ENCODE peak calls at places on chromosomes 13 and 19, in seven cellular contexts. One of them, this sample, is unnamed.

GRCh38 chr13:48411281-48412099 is 1.4 kb downstream of the LPAR6 start:
- DNase-seq in Panc1: no peak
- DNase-seq in stomach: no peak
- DNase-seq in HCT116: no peak
- DNase-seq in CD8-positive, alpha-beta T cell: peak; percentile 15
- DNase-seq in IMR-90: peak; percentile 21
- DNase-seq in testis: no peak
- DNase-seq in this sample: no peak

GRCh38 chr13:30457306-30457891 is 8.3 kb downstream of the HMGB1 start:
- DNase-seq in Panc1: no peak
- DNase-seq in stomach: no peak
- DNase-seq in HCT116: no peak
- DNase-seq in CD8-positive, alpha-beta T cell: no peak
- DNase-seq in IMR-90: no peak
- DNase-seq in testis: no peak
- DNase-seq in this sample: no peak

GRCh38 chr13:99033814-99034213 is 56.0 kb upstream of the DOCK9 start:
- DNase-seq in Panc1: no peak
- DNase-seq in stomach: no peak
- DNase-seq in HCT116: no peak
- DNase-seq in CD8-positive, alpha-beta T cell: no peak
- DNase-seq in IMR-90: peak; percentile 28
- DNase-seq in testis: no peak
- DNase-seq in this sample: no peak

GRCh38 chr19:12544401-12544876 is 6.8 kb downstream of the ZNF564 start:
- DNase-seq in Panc1: no peak
- DNase-seq in stomach: no peak
- DNase-seq in HCT116: no peak
- DNase-seq in CD8-positive, alpha-beta T cell: no peak
- DNase-seq in IMR-90: peak; percentile 19
- DNase-seq in testis: no peak
- DNase-seq in this sample: no peak

GRCh38 chr13:74839656-74840055 is 642.3 kb downstream of the TBC1D4 start:
- DNase-seq in Panc1: no peak
- DNase-seq in stomach: no peak
- DNase-seq in HCT116: no peak
- DNase-seq in CD8-positive, alpha-beta T cell: no peak
- DNase-seq in IMR-90: peak; percentile 13
- DNase-seq in testis: no peak
- DNase-seq in this sample: no peak

GRCh38 chr19:23002690-23003422 is at the start of gene ZNF728:
- DNase-seq in Panc1: no peak
- DNase-seq in stomach: no peak
- DNase-seq in HCT116: no peak
- DNase-seq in CD8-positive, alpha-beta T cell: no peak
- DNase-seq in IMR-90: no peak
- DNase-seq in testis: peak; percentile 98
- DNase-seq in this sample: peak; percentile 22

GRCh38 chr19:7870571-7871279 is 3.5 kb downstream of the PRR36 start:
- DNase-seq in Panc1: peak; percentile 71
- DNase-seq in stomach: peak; percentile 60
- DNase-seq in HCT116: peak; percentile 95
- DNase-seq in CD8-positive, alpha-beta T cell: no peak
- DNase-seq in IMR-90: no peak
- DNase-seq in testis: peak; percentile 51
- DNase-seq in this sample: peak; percentile 81

GRCh38 chr19:41441321-41441945 is 1.5 kb upstream of the ERICH4 start:
- DNase-seq in Panc1: no peak
- DNase-seq in stomach: no peak
- DNase-seq in HCT116: no peak
- DNase-seq in CD8-positive, alpha-beta T cell: no peak
- DNase-seq in IMR-90: no peak
- DNase-seq in testis: peak; percentile 12
- DNase-seq in this sample: no peak

GRCh38 chr19:38055655-38056521 is 148.9 kb downstream of the SIPA1L3 start:
- DNase-seq in Panc1: no peak
- DNase-seq in stomach: no peak
- DNase-seq in HCT116: no peak
- DNase-seq in CD8-positive, alpha-beta T cell: no peak
- DNase-seq in IMR-90: no peak
- DNase-seq in testis: no peak
- DNase-seq in this sample: no peak

GRCh38 chr19:5897189-5897969 is 6.2 kb downstream of the NDUFA11 start:
- DNase-seq in Panc1: no peak
- DNase-seq in stomach: no peak
- DNase-seq in HCT116: no peak
- DNase-seq in CD8-positive, alpha-beta T cell: no peak
- DNase-seq in IMR-90: no peak
- DNase-seq in testis: no peak
- DNase-seq in this sample: no peak

GRCh38 chr13:110593430-110594130 is 21.8 kb upstream of the NAXD start:
- DNase-seq in Panc1: no peak
- DNase-seq in stomach: no peak
- DNase-seq in HCT116: peak; percentile 50
- DNase-seq in CD8-positive, alpha-beta T cell: no peak
- DNase-seq in IMR-90: peak; percentile 57
- DNase-seq in testis: no peak
- DNase-seq in this sample: peak; percentile 36

GRCh38 chr13:45280751-45281634 is 60.0 kb downstream of the TPT1 start:
- DNase-seq in Panc1: peak; percentile 46
- DNase-seq in stomach: peak; percentile 73
- DNase-seq in HCT116: peak; percentile 79
- DNase-seq in CD8-positive, alpha-beta T cell: peak; percentile 20
- DNase-seq in IMR-90: peak; percentile 78
- DNase-seq in testis: peak; percentile 80
- DNase-seq in this sample: peak; percentile 71

GRCh38 chr13:109781384-109782065 is 4.9 kb downstream of the IRS2 start:
- DNase-seq in Panc1: no peak
- DNase-seq in stomach: peak; percentile 47
- DNase-seq in HCT116: no peak
- DNase-seq in CD8-positive, alpha-beta T cell: no peak
- DNase-seq in IMR-90: no peak
- DNase-seq in testis: peak; percentile 66
- DNase-seq in this sample: no peak

GRCh38 chr19:5083547-5083965 is 114.6 kb downstream of the KDM4B start:
- DNase-seq in Panc1: no peak
- DNase-seq in stomach: no peak
- DNase-seq in HCT116: no peak
- DNase-seq in CD8-positive, alpha-beta T cell: no peak
- DNase-seq in IMR-90: no peak
- DNase-seq in testis: no peak
- DNase-seq in this sample: no peak

GRCh38 chr13:60944863-60945262 is 470.8 kb downstream of the PCDH20 start:
- DNase-seq in Panc1: no peak
- DNase-seq in stomach: no peak
- DNase-seq in HCT116: no peak
- DNase-seq in CD8-positive, alpha-beta T cell: no peak
- DNase-seq in IMR-90: no peak
- DNase-seq in testis: no peak
- DNase-seq in this sample: no peak

GRCh38 chr19:8575467-8575997 is 1.7 kb downstream of the MYO1F start:
- DNase-seq in Panc1: no peak
- DNase-seq in stomach: no peak
- DNase-seq in HCT116: no peak
- DNase-seq in CD8-positive, alpha-beta T cell: peak; percentile 54
- DNase-seq in IMR-90: peak; percentile 35
- DNase-seq in testis: no peak
- DNase-seq in this sample: no peak

GRCh38 chr13:101523732-101524131 is 71.3 kb downstream of the ITGBL1 start:
- DNase-seq in Panc1: no peak
- DNase-seq in stomach: no peak
- DNase-seq in HCT116: no peak
- DNase-seq in CD8-positive, alpha-beta T cell: no peak
- DNase-seq in IMR-90: peak; percentile 84
- DNase-seq in testis: no peak
- DNase-seq in this sample: no peak

GRCh38 chr13:30142502-30143211 is 164.7 kb downstream of the KATNAL1 start:
- DNase-seq in Panc1: no peak
- DNase-seq in stomach: no peak
- DNase-seq in HCT116: peak; percentile 21
- DNase-seq in CD8-positive, alpha-beta T cell: no peak
- DNase-seq in IMR-90: peak; percentile 99
- DNase-seq in testis: peak; percentile 22
- DNase-seq in this sample: peak; percentile 55

GRCh38 chr13:86572115-86572514 is 772.9 kb upstream of the SLITRK6 start:
- DNase-seq in Panc1: no peak
- DNase-seq in stomach: no peak
- DNase-seq in HCT116: peak; percentile 24
- DNase-seq in CD8-positive, alpha-beta T cell: no peak
- DNase-seq in IMR-90: peak; percentile 80
- DNase-seq in testis: no peak
- DNase-seq in this sample: no peak

GRCh38 chr19:31626941-31627340 is 277.7 kb upstream of the TSHZ3 start:
- DNase-seq in Panc1: no peak
- DNase-seq in stomach: no peak
- DNase-seq in HCT116: no peak
- DNase-seq in CD8-positive, alpha-beta T cell: no peak
- DNase-seq in IMR-90: no peak
- DNase-seq in testis: no peak
- DNase-seq in this sample: no peak

GRCh38 chr19:2977686-2978466 is 512 bp downstream of the TLE6 start:
- DNase-seq in Panc1: no peak
- DNase-seq in stomach: no peak
- DNase-seq in HCT116: no peak
- DNase-seq in CD8-positive, alpha-beta T cell: no peak
- DNase-seq in IMR-90: no peak
- DNase-seq in testis: no peak
- DNase-seq in this sample: peak; percentile 55

GRCh38 chr13:40101708-40102359 is 446.4 kb downstream of the COG6 start:
- DNase-seq in Panc1: no peak
- DNase-seq in stomach: no peak
- DNase-seq in HCT116: no peak
- DNase-seq in CD8-positive, alpha-beta T cell: no peak
- DNase-seq in IMR-90: no peak
- DNase-seq in testis: no peak
- DNase-seq in this sample: no peak

GRCh38 chr19:13823256-13823655 is 28.0 kb downstream of the ZSWIM4 start:
- DNase-seq in Panc1: no peak
- DNase-seq in stomach: no peak
- DNase-seq in HCT116: no peak
- DNase-seq in CD8-positive, alpha-beta T cell: no peak
- DNase-seq in IMR-90: no peak
- DNase-seq in testis: no peak
- DNase-seq in this sample: no peak

DNA sequence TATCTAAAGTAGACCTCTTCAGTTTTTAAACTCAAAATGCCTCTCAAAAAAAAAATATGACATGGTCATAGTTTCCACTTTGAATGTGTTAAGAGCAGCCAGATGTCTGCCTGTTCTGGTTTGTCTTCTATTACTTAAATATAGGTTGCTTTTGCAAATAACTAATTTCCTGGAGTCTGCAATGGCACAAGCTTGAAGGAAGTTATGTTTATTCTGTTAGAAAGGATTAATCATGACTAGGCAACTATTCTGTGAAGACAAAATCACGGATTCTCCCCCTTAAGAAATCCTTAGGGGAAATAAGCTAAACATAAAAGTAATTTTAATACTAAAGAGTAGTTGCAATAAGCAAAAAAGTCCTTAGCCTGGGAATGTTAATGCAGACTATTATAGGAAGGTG is 26.3 kb downstream of the SKA3 start:
- DNase-seq in Panc1: no peak
- DNase-seq in stomach: no peak
- DNase-seq in HCT116: no peak
- DNase-seq in CD8-positive, alpha-beta T cell: no peak
- DNase-seq in IMR-90: no peak
- DNase-seq in testis: no peak
- DNase-seq in this sample: no peak
- H3K36me3 ChIP-seq in Panc1: peaks cover 11% of the 10 kb centered on the region
- H3K36me3 ChIP-seq in stomach: peaks cover 36% of the 10 kb centered on the region
- H3K36me3 ChIP-seq in HCT116: peaks cover 21% of the 10 kb centered on the region
- H3K36me3 ChIP-seq in CD8-positive, alpha-beta T cell: peaks cover 18% of the 10 kb centered on the region
- H3K36me3 ChIP-seq in IMR-90: peaks cover 15% of the 10 kb centered on the region
- H3K36me3 ChIP-seq in testis: no peaks in the 10 kb centered on the region
- H3K36me3 ChIP-seq in this sample: peaks cover 27% of the 10 kb centered on the region

GRCh38 chr19:994516-994915 is 5.7 kb upstream of the GRIN3B start:
- DNase-seq in Panc1: no peak
- DNase-seq in stomach: no peak
- DNase-seq in HCT116: no peak
- DNase-seq in CD8-positive, alpha-beta T cell: no peak
- DNase-seq in IMR-90: no peak
- DNase-seq in testis: no peak
- DNase-seq in this sample: no peak

GRCh38 chr19:992670-993055 is 7.6 kb upstream of the GRIN3B start:
- DNase-seq in Panc1: no peak
- DNase-seq in stomach: no peak
- DNase-seq in HCT116: no peak
- DNase-seq in CD8-positive, alpha-beta T cell: no peak
- DNase-seq in IMR-90: no peak
- DNase-seq in testis: no peak
- DNase-seq in this sample: no peak

GRCh38 chr19:993361-993830 is 6.8 kb upstream of the GRIN3B start:
- DNase-seq in Panc1: no peak
- DNase-seq in stomach: no peak
- DNase-seq in HCT116: no peak
- DNase-seq in CD8-positive, alpha-beta T cell: no peak
- DNase-seq in IMR-90: no peak
- DNase-seq in testis: no peak
- DNase-seq in this sample: no peak

GRCh38 chr19:995051-995827 is 5.0 kb upstream of the GRIN3B start:
- DNase-seq in Panc1: no peak
- DNase-seq in stomach: no peak
- DNase-seq in HCT116: no peak
- DNase-seq in CD8-positive, alpha-beta T cell: no peak
- DNase-seq in IMR-90: no peak
- DNase-seq in testis: no peak
- DNase-seq in this sample: no peak

GRCh38 chr19:993831-994393 is 6.3 kb upstream of the GRIN3B start:
- DNase-seq in Panc1: no peak
- DNase-seq in stomach: no peak
- DNase-seq in HCT116: no peak
- DNase-seq in CD8-positive, alpha-beta T cell: no peak
- DNase-seq in IMR-90: no peak
- DNase-seq in testis: no peak
- DNase-seq in this sample: no peak
- H3K36me3 ChIP-seq in Panc1: no peaks in the 10 kb centered on the region
- H3K36me3 ChIP-seq in stomach: peaks cover 55% of the 10 kb centered on the region
- H3K36me3 ChIP-seq in HCT116: peaks cover 43% of the 10 kb centered on the region
- H3K36me3 ChIP-seq in CD8-positive, alpha-beta T cell: no peaks in the 10 kb centered on the region
- H3K36me3 ChIP-seq in IMR-90: peaks cover 34% of the 10 kb centered on the region
- H3K36me3 ChIP-seq in testis: no peaks in the 10 kb centered on the region
- H3K36me3 ChIP-seq in this sample: peaks cover 38% of the 10 kb centered on the region

GRCh38 chr19:19040417-19040816 is 7.0 kb downstream of the ARMC6 start:
- DNase-seq in Panc1: no peak
- DNase-seq in stomach: peak; percentile 85
- DNase-seq in HCT116: no peak
- DNase-seq in CD8-positive, alpha-beta T cell: no peak
- DNase-seq in IMR-90: peak; percentile 91
- DNase-seq in testis: peak; percentile 68
- DNase-seq in this sample: no peak
- H3K36me3 ChIP-seq in Panc1: no peaks in the 10 kb centered on the region
- H3K36me3 ChIP-seq in stomach: peaks cover 39% of the 10 kb centered on the region
- H3K36me3 ChIP-seq in HCT116: peaks cover 39% of the 10 kb centered on the region
- H3K36me3 ChIP-seq in CD8-positive, alpha-beta T cell: peaks cover 9% of the 10 kb centered on the region
- H3K36me3 ChIP-seq in IMR-90: peaks cover 13% of the 10 kb centered on the region
- H3K36me3 ChIP-seq in testis: no peaks in the 10 kb centered on the region
- H3K36me3 ChIP-seq in this sample: peaks cover 66% of the 10 kb centered on the region

DNA sequence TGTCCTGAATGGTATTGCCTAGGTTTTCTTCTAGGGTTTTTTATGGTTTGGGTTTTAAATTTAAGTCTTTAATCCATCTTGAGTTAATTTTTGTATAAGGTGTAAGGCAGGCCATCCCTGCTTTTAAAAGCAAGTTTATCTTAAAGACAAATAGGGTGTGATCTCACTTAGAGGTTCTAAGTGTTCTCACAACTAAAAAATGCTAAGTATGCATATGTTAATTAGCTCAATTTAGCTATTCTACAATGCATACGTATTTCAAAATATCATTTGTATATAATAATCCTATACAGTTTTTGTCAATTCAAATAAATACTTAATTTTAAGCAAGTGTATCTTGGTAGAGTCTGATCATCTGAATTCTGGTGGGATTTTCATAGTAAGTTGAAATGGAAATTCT is 50.4 kb downstream of the MBNL2 start:
- DNase-seq in Panc1: no peak
- DNase-seq in stomach: no peak
- DNase-seq in HCT116: no peak
- DNase-seq in CD8-positive, alpha-beta T cell: no peak
- DNase-seq in IMR-90: no peak
- DNase-seq in testis: no peak
- DNase-seq in this sample: no peak
- H3K36me3 ChIP-seq in Panc1: peaks cover 13% of the 10 kb centered on the region
- H3K36me3 ChIP-seq in stomach: peaks cover 13% of the 10 kb centered on the region
- H3K36me3 ChIP-seq in HCT116: peaks cover 8% of the 10 kb centered on the region
- H3K36me3 ChIP-seq in CD8-positive, alpha-beta T cell: peaks cover 7% of the 10 kb centered on the region
- H3K36me3 ChIP-seq in IMR-90: peaks cover 13% of the 10 kb centered on the region
- H3K36me3 ChIP-seq in testis: no peaks in the 10 kb centered on the region
- H3K36me3 ChIP-seq in this sample: peaks cover 5% of the 10 kb centered on the region